ENCODE peak calls at places on chromosomes 13 and 19, in eight cellular contexts. A is AG04450, F is Peyer's patch, M is RWPE1, P is WERI-Rb-1, L is lung, W is HCT116, N is tibial nerve. B is an unnamed sample.

GRCh38 chr19:19105365-19106060 is 32.8 kb downstream of the TMEM161A start:
- DNase-seq in N (peak), A (no peak), P (no peak), L (no peak), M (peak), F (peak), W (peak), B (no peak)

GRCh38 chr19:30919737-30920136 is 429.5 kb downstream of the TSHZ3 start:
- DNase-seq in F (no peak), N (no peak), A (no peak), M (no peak), W (no peak), L (no peak), P (no peak), B (no peak)

GRCh38 chr13:41577437-41577836 is 120.1 kb downstream of the RGCC start:
- DNase-seq in A (no peak), M (no peak), L (peak), F (no peak), W (no peak), N (peak), P (no peak), B (no peak)

GRCh38 chr19:32869369-32870153 is at the start of gene SLC7A9:
- DNase-seq in W (no peak), N (no peak), P (no peak), L (no peak), M (no peak), F (peak), A (no peak), B (no peak)

GRCh38 chr13:47215741-47216140 is 318.9 kb upstream of the HTR2A start:
- DNase-seq in A (peak), F (no peak), P (no peak), W (no peak), N (no peak), L (no peak), M (peak), B (no peak)

GRCh38 chr13:51731759-51732158 is 72.2 kb downstream of the DHRS12 start:
- DNase-seq in W (no peak), P (no peak), F (no peak), N (no peak), L (no peak), A (no peak), M (no peak), B (no peak)

GRCh38 chr19:33290082-33290815 is 12.1 kb downstream of the CEBPA start:
- DNase-seq in A (no peak), W (no peak), P (no peak), F (no peak), M (no peak), L (no peak), N (no peak), B (no peak)

GRCh38 chr13:27638521-27638920 is 16.8 kb downstream of the POLR1D start:
- DNase-seq in N (no peak), L (no peak), M (no peak), W (no peak), F (no peak), P (peak), A (peak), B (no peak)

GRCh38 chr19:56966697-56967299 is 126.3 kb upstream of the PEG3 start:
- DNase-seq in W (no peak), L (no peak), A (no peak), M (no peak), F (no peak), N (no peak), P (no peak), B (no peak)

DNA sequence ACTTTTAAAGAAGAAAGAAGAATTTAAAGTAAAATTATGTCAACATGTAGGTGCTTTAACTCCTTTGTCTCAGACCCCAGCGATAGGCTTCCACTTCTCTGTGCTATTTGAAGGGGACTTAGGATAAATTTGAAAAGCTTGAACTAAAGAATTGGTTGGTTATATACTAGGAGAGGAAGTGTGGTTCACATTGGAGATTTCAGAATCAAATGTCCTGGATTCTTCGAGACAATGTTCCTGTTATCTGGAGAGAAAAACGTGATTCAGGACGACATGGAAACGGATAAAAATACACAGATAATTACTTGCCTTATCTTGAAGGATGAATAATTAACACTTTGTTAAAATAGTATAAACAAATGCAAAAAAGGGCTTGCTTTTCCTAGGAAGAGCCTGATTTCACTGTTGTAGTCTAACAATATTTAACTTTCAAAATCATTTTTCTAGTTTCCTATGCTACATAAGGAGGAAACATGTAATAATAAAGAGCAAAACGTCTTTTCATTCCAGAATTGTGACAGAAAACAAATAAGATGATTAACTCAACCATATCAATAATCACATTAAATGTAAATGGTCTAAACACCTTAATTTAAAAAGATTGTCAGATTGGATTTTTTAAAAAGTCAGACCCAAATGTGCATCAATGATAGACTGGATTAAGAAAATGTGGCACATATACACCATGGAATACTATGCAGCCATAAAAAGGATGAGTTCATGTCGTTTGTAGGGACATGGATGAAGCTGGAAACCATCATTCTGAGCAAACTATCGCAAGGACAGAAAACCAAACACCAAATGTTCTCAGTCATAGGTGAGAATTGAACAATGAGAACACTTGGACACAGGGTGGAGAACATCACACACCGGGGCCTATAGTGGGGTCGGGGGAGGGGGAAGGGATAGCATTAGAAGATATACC is 724 bp upstream of the ZNF780A start:
- DNase-seq in F (no peak), A (no peak), P (no peak), W (no peak), M (no peak), L (no peak), N (no peak), B (no peak)
- H3K27ac ChIP-seq in F (peak), A (peak), P (peak), W (peak), M (peak), L (peak), N (peak), B (no peak)

GRCh38 chr13:113902956-113903355 is 39.1 kb upstream of the GAS6 start:
- DNase-seq in M (no peak), F (no peak), L (peak), N (no peak), P (no peak), W (no peak), A (no peak), B (no peak)
- H3K27ac ChIP-seq in M (peak), F (no peak), L (no peak), N (no peak), P (no peak), W (no peak), A (peak), B (no peak)

GRCh38 chr13:95239293-95239692 is 62.0 kb downstream of the ABCC4 start:
- DNase-seq in N (no peak), W (no peak), L (no peak), A (peak), F (no peak), M (no peak), P (no peak), B (no peak)
- H3K27ac ChIP-seq in N (no peak), W (no peak), L (no peak), A (no peak), F (no peak), M (no peak), P (no peak), B (no peak)

GRCh38 chr13:25945596-25945995 is 106.2 kb downstream of the SHISA2 start:
- DNase-seq in W (no peak), A (no peak), F (no peak), M (no peak), P (no peak), N (no peak), L (no peak), B (no peak)
- H3K27ac ChIP-seq in W (no peak), A (no peak), F (no peak), M (no peak), P (no peak), N (no peak), L (no peak), B (no peak)

DNA sequence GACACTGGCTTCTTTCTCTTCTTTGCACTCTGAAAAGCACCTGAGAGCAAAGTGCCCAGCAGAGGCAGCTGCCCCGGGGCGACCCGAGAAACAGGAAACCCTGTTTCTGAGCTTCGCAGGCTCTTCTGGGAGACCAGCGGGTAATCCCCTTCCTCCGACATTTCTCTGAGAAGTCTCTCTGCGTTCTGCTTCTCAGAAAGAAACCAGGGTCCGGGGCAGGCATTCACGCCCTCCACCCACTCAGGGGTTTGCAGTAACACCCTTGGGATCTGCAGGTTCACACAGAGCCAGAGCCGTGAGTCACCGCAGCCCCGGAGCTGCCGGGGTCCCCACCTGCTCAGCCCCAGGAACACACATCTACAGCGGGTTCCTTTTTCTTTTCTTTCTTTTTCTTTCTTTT is 86.0 kb downstream of the GADD45B start:
- DNase-seq in A (no peak), N (no peak), P (no peak), M (no peak), W (no peak), F (peak), L (no peak), B (no peak)
- H3K27ac ChIP-seq in A (no peak), N (peak), P (no peak), M (no peak), W (no peak), F (peak), L (no peak), B (no peak)

GRCh38 chr19:11887247-11887617 is 350 bp upstream of the ZNF69 start:
- DNase-seq in F (no peak), M (no peak), A (no peak), P (peak), L (no peak), N (no peak), W (no peak), B (no peak)
- H3K27ac ChIP-seq in F (peak), M (peak), A (no peak), P (peak), L (no peak), N (no peak), W (no peak), B (no peak)

DNA sequence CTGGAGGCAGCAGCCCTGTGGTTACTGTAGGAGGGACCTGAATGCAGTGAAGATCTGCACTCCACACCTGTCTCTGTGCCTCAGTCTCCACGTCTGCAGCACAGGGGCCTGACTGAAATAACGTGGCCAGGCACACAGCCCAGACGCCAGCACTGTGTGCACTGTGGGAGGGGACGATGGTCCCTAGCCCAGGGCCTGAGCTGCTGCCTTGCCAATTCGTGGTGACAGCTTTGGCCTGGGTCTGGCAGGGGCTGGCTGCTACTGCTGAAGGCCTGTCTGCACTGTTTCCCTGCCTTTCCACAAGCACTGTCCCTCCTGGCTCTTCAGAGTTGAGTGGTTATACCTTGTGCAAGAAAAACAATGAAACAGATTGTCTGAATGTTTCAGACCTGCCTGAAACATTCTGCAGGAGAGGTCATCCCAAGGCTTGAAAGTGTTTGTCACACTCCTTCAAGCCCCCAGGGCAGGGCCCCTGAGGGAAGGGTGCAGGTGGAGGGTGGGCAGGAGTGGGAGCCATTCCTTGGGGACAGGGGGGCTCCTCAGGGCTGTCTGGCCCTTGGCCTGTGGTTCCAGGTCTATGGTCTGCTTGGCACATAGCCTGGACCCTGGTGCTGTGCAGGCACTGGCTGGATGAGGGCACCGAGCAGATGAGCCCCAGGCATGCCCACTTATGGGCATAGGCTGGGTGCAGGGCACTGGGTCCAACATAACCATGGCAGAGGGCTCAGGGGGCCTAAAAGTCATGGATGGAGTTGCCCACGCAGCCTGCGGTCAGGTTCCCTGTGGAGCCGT is 38.7 kb upstream of the LDLR start:
- DNase-seq in W (no peak), A (no peak), P (no peak), L (no peak), F (no peak), N (no peak), M (no peak), B (no peak)
- H3K27ac ChIP-seq in W (no peak), A (no peak), P (no peak), L (no peak), F (no peak), N (no peak), M (peak), B (no peak)

DNA sequence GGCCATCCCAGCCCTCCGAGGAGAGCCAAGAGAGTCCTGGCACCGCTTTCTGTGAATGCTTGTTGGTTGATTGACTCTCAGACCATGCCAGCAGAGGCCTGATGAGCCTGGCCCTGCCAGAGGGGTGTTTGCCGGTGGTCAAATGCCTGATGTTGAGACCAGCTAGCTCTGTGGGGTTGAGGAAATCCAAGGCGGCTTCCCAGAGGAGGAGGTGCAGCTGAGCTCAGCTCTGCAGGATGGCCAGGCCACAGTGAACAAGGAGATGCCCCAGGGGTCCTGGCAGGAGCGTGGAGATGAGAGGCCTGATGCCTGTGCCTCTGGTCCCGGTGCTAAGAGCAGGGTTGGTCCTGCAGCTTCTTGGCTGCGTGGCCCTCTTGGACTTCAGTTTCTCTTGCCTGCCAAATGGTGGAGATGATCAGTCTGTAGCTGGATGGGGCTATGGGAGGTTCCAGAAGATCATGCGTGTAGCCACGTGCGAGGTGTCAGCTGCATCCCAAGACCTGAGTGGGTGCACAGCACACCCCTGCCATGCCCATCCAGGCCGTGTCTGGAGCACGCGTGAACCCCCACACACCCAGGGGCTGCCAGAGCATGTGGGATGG is 16.8 kb downstream of the NFIC start:
- DNase-seq in F (no peak), N (peak), W (no peak), P (no peak), M (no peak), A (no peak), L (no peak), B (no peak)
- H3K27ac ChIP-seq in F (no peak), N (peak), W (no peak), P (no peak), M (peak), A (peak), L (no peak), B (no peak)

B was measured in iPS DF 6.9.